ENCODE peak calls at places on chromosomes 16 and 17, in four cellular contexts. Y, Q, L and P are unnamed samples. For H3K27me3, the result is how much of the 10 kb centered on the place peaks cover.

GRCh38 chr17:81727324-81728031 is 15.4 kb downstream of the SLC25A10 start:
- DNase-seq in Y (no peak), Q (no peak), L (no peak), P (no peak)

GRCh38 chr16:86195863-86196630 is 297.1 kb downstream of the IRF8 start:
- DNase-seq in Y (no peak), Q (no peak), L (peak), P (peak)

GRCh38 chr17:69314246-69315030 is 12.5 kb downstream of the ABCA5 start:
- DNase-seq in Y (no peak), Q (no peak), L (peak), P (no peak)

GRCh38 chr17:49977463-49978389 is 8.7 kb downstream of the DLX4 start:
- DNase-seq in Y (peak), Q (no peak), L (peak), P (no peak)

GRCh38 chr17:2964831-2965230 is 98.6 kb downstream of the OR1D5 start:
- DNase-seq in Y (no peak), Q (no peak), L (no peak), P (no peak)

GRCh38 chr17:7929158-7930029 is at the start of gene KCNAB3:
- DNase-seq in Y (peak), Q (no peak), L (peak), P (peak)

GRCh38 chr17:69557339-69557738 is 142.8 kb downstream of the MAP2K6 start:
- DNase-seq in Y (no peak), Q (no peak), L (no peak), P (no peak)

GRCh38 chr16:46768809-46769208 is 20.7 kb upstream of the MYLK3 start:
- DNase-seq in Y (no peak), Q (no peak), L (no peak), P (peak)

GRCh38 chr17:68599091-68599872 is 1.9 kb downstream of the FAM20A start:
- DNase-seq in Y (peak), Q (no peak), L (peak), P (peak)

GRCh38 chr17:18362509-18363020 is 785 bp downstream of the SHMT1 start:
- DNase-seq in Y (peak), Q (peak), L (peak), P (peak)

GRCh38 chr16:9139965-9140364 is 48.5 kb downstream of the HAPSTR1 start:
- DNase-seq in Y (peak), Q (no peak), L (peak), P (no peak)

GRCh38 chr17:42748906-42749798 is 4.3 kb upstream of the EZH1 start:
- DNase-seq in Y (no peak), Q (no peak), L (no peak), P (no peak)

GRCh38 chr16:5321925-5322324 is 224.3 kb upstream of the EEF2KMT start:
- DNase-seq in Y (no peak), Q (no peak), L (no peak), P (peak)

GRCh38 chr16:22220076-22220453 is 14.0 kb downstream of the EEF2K start:
- DNase-seq in Y (no peak), Q (no peak), L (no peak), P (peak)

GRCh38 chr17:79218825-79219200 is 144.2 kb downstream of the ENGASE start:
- DNase-seq in Y (no peak), Q (no peak), L (no peak), P (no peak)

GRCh38 chr16:78675312-78675711 is 575.9 kb downstream of the WWOX start:
- DNase-seq in Y (peak), Q (no peak), L (no peak), P (peak)

GRCh38 chr17:56098746-56099145 is 54.5 kb upstream of the ANKFN1 start:
- DNase-seq in Y (no peak), Q (no peak), L (no peak), P (peak)

GRCh38 chr17:29143894-29144293 is 36.3 kb downstream of the MYO18A start:
- DNase-seq in Y (peak), Q (peak), L (peak), P (no peak)

GRCh38 chr16:31354394-31355291 is at the start of gene ITGAX:
- DNase-seq in Y (peak), Q (no peak), L (no peak), P (peak)

GRCh38 chr17:78257810-78258322 is 26.4 kb downstream of the TMEM235 start:
- DNase-seq in Y (no peak), Q (peak), L (no peak), P (peak)

GRCh38 chr17:34892864-34893263 is 68.4 kb downstream of the CCT6B start:
- DNase-seq in Y (peak), Q (no peak), L (peak), P (peak)

GRCh38 chr17:60947100-60947499 is 269.4 kb downstream of the BCAS3 start:
- DNase-seq in Y (peak), Q (no peak), L (no peak), P (no peak)

GRCh38 chr16:77300232-77300631 is 101.0 kb downstream of the SYCE1L start:
- DNase-seq in Y (no peak), Q (no peak), L (no peak), P (no peak)

GRCh38 chr16:893360-893759 is 77.4 kb downstream of the LMF1 start:
- DNase-seq in Y (no peak), Q (no peak), L (no peak), P (no peak)

GRCh38 chr17:50769884-50770283 is 2.6 kb upstream of the ANKRD40CL start:
- DNase-seq in Y (no peak), Q (no peak), L (no peak), P (no peak)

GRCh38 chr17:80877829-80878303 is 113.8 kb upstream of the CHMP6 start:
- DNase-seq in Y (no peak), Q (no peak), L (no peak), P (no peak)

GRCh38 chr16:69187891-69188451 is 1.0 kb downstream of the SNTB2 start:
- DNase-seq in Y (peak), Q (peak), L (peak), P (peak)

GRCh38 chr16:75494696-75495601 is at the start of gene CHST6:
- DNase-seq in Y (peak), Q (no peak), L (peak), P (peak)

GRCh38 chr16:57536306-57537193 is at the start of gene CCDC102A:
- DNase-seq in Y (peak), Q (peak), L (peak), P (peak)

GRCh38 chr17:50469671-50470305 is 1.1 kb upstream of the CHAD start:
- DNase-seq in Y (no peak), Q (no peak), L (peak), P (no peak)

DNA sequence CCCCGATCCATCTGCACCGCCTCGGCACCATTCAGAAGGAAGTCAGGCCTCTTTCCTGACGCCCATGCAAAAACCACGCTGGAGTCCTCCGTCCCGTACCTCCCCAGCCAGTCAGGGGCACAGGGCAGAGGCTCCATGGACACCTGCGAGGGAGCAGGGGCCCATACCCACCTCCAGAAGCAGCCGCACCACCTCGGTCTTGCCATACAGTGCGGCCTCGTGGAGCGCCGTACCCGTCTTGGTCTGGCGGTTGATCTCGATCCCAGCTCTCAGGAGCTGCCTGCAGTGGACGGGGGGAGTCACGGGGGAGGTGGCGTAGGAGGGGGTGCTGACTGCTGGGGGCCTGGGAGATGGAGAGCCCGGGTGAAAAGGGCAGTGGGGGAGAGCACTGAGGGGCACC is 9.2 kb downstream of the CASKIN2 start:
- DNase-seq in Y (no peak), Q (no peak), L (no peak), P (no peak)
- TF ChIP-seq EZH2 in Y (no peak), Q (no peak), L (no peak), P (no peak)

GRCh38 chr16:88393034-88393433 is 10.3 kb downstream of the ZNF469 start:
- DNase-seq in Y (no peak), Q (no peak), L (no peak), P (no peak)
- H3K27me3 ChIP-seq in Y (under half), Q (half or more), L (under half), P (under half)

GRCh38 chr17:43953746-43954145 is at the start of gene PYY:
- DNase-seq in Y (no peak), Q (no peak), L (peak), P (no peak)

GRCh38 chr17:43952351-43952723 is 1.4 kb downstream of the PYY start:
- DNase-seq in Y (peak), Q (no peak), L (peak), P (peak)

GRCh38 chr17:43951750-43952149 is 2.0 kb downstream of the PYY start:
- DNase-seq in Y (no peak), Q (no peak), L (no peak), P (no peak)

GRCh38 chr17:43950554-43950953 is 3.2 kb downstream of the PYY start:
- DNase-seq in Y (no peak), Q (no peak), L (no peak), P (no peak)

GRCh38 chr17:43952724-43953666 is 745 bp downstream of the PYY start:
- DNase-seq in Y (peak), Q (no peak), L (peak), P (no peak)
- TF ChIP-seq EZH2 in Y (peak), Q (no peak), L (no peak), P (peak)

GRCh38 chr17:40346768-40347154 is 17.8 kb downstream of the GJD3 start:
- DNase-seq in Y (no peak), Q (no peak), L (no peak), P (no peak)

GRCh38 chr17:40348562-40349476 is 15.7 kb downstream of the GJD3 start:
- DNase-seq in Y (peak), Q (no peak), L (no peak), P (no peak)

GRCh38 chr17:40346061-40346767 is 18.3 kb downstream of the GJD3 start:
- DNase-seq in Y (no peak), Q (no peak), L (peak), P (no peak)

GRCh38 chr17:40348136-40348504 is 16.4 kb downstream of the GJD3 start:
- DNase-seq in Y (no peak), Q (no peak), L (peak), P (no peak)

GRCh38 chr17:40347319-40348135 is 17.0 kb downstream of the GJD3 start:
- DNase-seq in Y (no peak), Q (no peak), L (peak), P (no peak)
- H3K27me3 ChIP-seq in Y (under half), Q (under half), L (under half), P (under half)

GRCh38 chr17:41731836-41732235 is 2.6 kb downstream of the HAP1 start:
- DNase-seq in Y (no peak), Q (no peak), L (no peak), P (no peak)
- TF ChIP-seq EZH2 in Y (no peak), Q (no peak), L (no peak), P (no peak)

DNA sequence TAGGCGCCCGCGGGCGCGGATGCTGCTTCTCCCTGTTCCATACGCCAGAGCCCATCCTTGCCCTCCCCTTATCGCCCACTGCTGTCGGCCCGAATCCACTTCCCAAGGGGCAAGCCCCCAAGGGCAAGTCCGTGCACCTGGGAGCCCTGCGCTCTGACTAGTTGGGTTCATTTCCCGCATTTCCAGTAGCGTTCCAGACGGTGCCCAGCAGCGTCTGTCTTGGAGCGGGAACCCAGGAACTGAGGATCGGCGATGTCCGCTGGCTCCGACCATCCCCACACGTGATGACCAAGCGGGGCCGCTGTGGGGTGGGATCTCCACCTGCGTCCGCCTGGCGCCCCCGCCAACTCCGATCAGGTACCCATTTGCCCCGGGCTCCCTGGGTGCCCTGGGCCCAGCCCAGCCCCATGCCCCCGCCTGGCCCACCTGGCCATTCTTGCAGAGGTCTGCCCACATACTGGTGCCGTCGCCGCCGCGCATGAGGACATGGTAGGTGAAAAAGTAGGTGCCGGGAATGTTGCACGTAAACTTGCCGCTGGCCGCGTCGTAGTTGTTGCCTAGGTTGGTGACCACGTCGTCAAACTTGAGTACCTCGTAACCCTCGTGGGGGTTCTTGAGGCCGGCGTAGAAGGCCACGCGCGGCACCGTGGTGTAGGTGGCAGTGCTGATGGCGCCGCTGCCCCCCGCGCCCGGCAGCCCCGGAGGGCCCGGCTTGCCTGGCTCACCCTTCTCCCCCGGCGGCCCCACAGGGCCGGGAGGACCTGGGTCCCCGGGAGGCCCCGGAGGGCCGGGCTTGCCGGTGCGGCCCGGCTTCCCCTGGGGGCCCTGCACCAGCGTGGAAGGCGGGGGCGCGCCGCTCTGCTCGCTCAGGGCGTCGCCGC is 837 bp downstream of the C1QL1 start:
- DNase-seq in Y (no peak), Q (no peak), L (peak), P (no peak)
- H3K27me3 ChIP-seq in Y (under half), Q (half or more), L (half or more), P (half or more)